ENCODE peak calls at places on chromosomes 2 and 18, in four cellular contexts. D is IMR-90, Q is sigmoid colon, U is GM12865. M is an unnamed sample.

GRCh38 chr18:31667185-31667584 is 17.2 kb downstream of the B4GALT6 start:
- DNase-seq in D (peak), Q (no peak), U (no peak), M (no peak)

GRCh38 chr2:53569957-53570727 is 197.5 kb upstream of the CHAC2 start:
- DNase-seq in D (no peak), Q (no peak), U (no peak), M (no peak)

GRCh38 chr2:231369580-231370428 is 25.7 kb upstream of the B3GNT7 start:
- DNase-seq in D (no peak), Q (no peak), U (no peak), M (no peak)

GRCh38 chr2:55097462-55098410 is 47.5 kb upstream of the RTN4 start:
- DNase-seq in D (no peak), Q (no peak), U (no peak), M (no peak)

GRCh38 chr2:72115361-72116080 is 32.1 kb downstream of the CYP26B1 start:
- DNase-seq in D (peak), Q (peak), U (no peak), M (no peak)

GRCh38 chr2:216031960-216032689 is 18.8 kb upstream of the MREG start:
- DNase-seq in D (peak), Q (no peak), U (peak), M (no peak)

GRCh38 chr18:38633333-38633732 is 1067.7 kb upstream of the CELF4 start:
- DNase-seq in D (no peak), Q (no peak), U (no peak), M (no peak)

GRCh38 chr2:218323526-218324472 is 31.5 kb upstream of the TMBIM1 start:
- DNase-seq in D (peak), Q (no peak), U (no peak), M (no peak)

GRCh38 chr2:42110287-42110973 is 58.7 kb upstream of the EML4 start:
- DNase-seq in D (peak), Q (peak), U (no peak), M (no peak)

GRCh38 chr2:139790807-139791206 is 1010.6 kb upstream of the NXPH2 start:
- DNase-seq in D (no peak), Q (no peak), U (peak), M (no peak)

GRCh38 chr2:238154570-238154969 is 4.2 kb upstream of the ERFE start:
- DNase-seq in D (no peak), Q (no peak), U (no peak), M (no peak)

GRCh38 chr2:95695613-95696012 is 103.8 kb downstream of the TRIM43 start:
- DNase-seq in D (no peak), Q (peak), U (no peak), M (no peak)

GRCh38 chr18:79964330-79965118 is at the start of gene HSBP1L1:
- DNase-seq in D (no peak), Q (peak), U (peak), M (peak)
- TF ChIP-seq CTCF in D (peak), Q (no peak), U (peak), M (no peak)

GRCh38 chr2:109247812-109248211 is 118.8 kb downstream of the SH3RF3 start:
- DNase-seq in D (no peak), Q (no peak), U (no peak), M (no peak)
- TF ChIP-seq CTCF in D (no peak), Q (no peak), U (no peak), M (no peak)

GRCh38 chr2:127701651-127702394 is 526 bp downstream of the SFT2D3 start:
- DNase-seq in D (peak), Q (peak), U (peak), M (peak)

GRCh38 chr2:127703282-127703681 is 2.0 kb downstream of the SFT2D3 start:
- DNase-seq in D (no peak), Q (no peak), U (no peak), M (no peak)

GRCh38 chr2:127700527-127701192 is 637 bp upstream of the SFT2D3 start:
- DNase-seq in D (no peak), Q (peak), U (peak), M (peak)

GRCh38 chr2:127702395-127703009 is 1.2 kb downstream of the SFT2D3 start:
- DNase-seq in D (no peak), Q (no peak), U (no peak), M (no peak)

GRCh38 chr2:127701193-127701650 is at the start of gene SFT2D3:
- DNase-seq in D (peak), Q (peak), U (peak), M (peak)
- TF ChIP-seq CTCF in D (no peak), Q (no peak), U (no peak), M (no peak)

GRCh38 chr2:199310654-199311275 is 147.0 kb downstream of the SATB2 start:
- DNase-seq in D (no peak), Q (no peak), U (no peak), M (no peak)
- TF ChIP-seq CTCF in D (no peak), Q (no peak), U (no peak), M (no peak)

GRCh38 chr18:7918696-7919095 is 351.6 kb downstream of the PTPRM start:
- DNase-seq in D (no peak), Q (no peak), U (no peak), M (no peak)
- TF ChIP-seq CTCF in D (no peak), Q (no peak), U (no peak), M (no peak)

GRCh38 chr2:239395524-239395923 is 5.3 kb downstream of the HDAC4 start:
- DNase-seq in D (no peak), Q (peak), U (no peak), M (no peak)

GRCh38 chr2:239397856-239398470 is 2.9 kb downstream of the HDAC4 start:
- DNase-seq in D (no peak), Q (peak), U (no peak), M (no peak)

GRCh38 chr2:239394978-239395377 is 5.8 kb downstream of the HDAC4 start:
- DNase-seq in D (no peak), Q (peak), U (no peak), M (no peak)

GRCh38 chr2:239398536-239398935 is 2.3 kb downstream of the HDAC4 start:
- DNase-seq in D (no peak), Q (peak), U (no peak), M (no peak)

GRCh38 chr2:239396881-239397681 is 3.7 kb downstream of the HDAC4 start:
- DNase-seq in D (no peak), Q (peak), U (peak), M (no peak)
- TF ChIP-seq CTCF in D (no peak), Q (no peak), U (peak), M (no peak)

DNA sequence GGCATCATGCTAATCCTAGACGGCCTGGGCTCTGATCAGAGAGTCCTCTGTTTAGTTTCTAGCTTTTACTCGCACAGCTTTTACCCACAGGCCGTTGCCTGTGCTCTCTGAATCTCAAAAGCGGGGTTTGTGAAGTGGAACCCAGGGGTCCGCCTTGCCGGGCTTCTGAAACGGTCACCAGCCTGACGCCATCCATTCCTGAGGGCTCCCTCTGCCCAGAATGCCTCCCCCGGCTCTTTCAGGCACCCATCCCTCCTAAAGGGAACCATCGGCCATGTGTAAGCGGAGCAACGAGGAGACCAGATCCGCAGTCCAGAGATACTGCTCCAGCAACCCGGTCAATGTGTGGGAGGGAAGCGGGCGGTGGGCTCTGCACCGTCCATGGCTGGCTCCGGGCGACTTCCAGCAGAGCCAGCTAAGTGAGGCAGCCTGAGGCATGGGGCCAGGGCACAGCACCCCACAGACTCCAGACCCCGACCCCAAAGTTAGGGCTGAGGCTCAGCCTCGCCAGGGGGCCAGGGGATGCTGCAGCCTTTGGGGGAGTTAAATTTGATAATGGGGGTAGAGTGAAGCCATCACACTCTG is 28.8 kb downstream of the SALL3 start:
- DNase-seq in D (no peak), Q (no peak), U (no peak), M (no peak)
- TF ChIP-seq CTCF in D (no peak), Q (no peak), U (no peak), M (no peak)

GRCh38 chr2:110818767-110819481 is 86.6 kb downstream of the ACOXL start:
- DNase-seq in D (no peak), Q (no peak), U (no peak), M (no peak)
- TF ChIP-seq CTCF in D (no peak), Q (no peak), U (peak), M (no peak)

DNA sequence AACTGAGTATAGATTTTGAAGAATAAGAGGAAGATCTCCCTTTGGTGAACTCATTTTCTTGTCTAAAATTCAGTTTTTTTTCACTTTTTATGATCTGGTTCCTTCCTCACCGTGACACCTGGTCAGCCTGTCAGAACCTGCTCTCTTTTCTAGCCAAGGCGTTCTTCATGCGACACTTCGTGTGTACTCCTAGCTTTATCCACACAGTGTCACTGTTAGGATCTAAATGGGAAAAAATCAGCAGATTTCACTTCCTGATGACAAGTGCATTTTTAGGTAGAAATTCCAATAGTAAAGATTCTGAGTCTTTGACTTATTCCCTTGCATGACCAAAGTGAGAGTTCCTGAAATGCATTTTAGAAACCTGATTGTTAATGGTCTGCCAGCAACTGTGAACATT is 89.8 kb downstream of the KLHL14 start:
- DNase-seq in D (no peak), Q (no peak), U (no peak), M (no peak)
- TF ChIP-seq CTCF in D (no peak), Q (no peak), U (no peak), M (no peak)